ENCODE peak calls at places on chromosome 11, in six cellular contexts. V, F, K, Q, H and W are unnamed samples.
A peak's percentile ranks its signal among the peaks of the same experiment; 100 is the strongest.

GRCh38 chr11:35473975-35474374 is 51.4 kb downstream of the PAMR1 start:
- DNase-seq in V (no peak), F (no peak), K (no peak), Q (no peak), H (no peak), W (no peak)

GRCh38 chr11:19530505-19530904 is 182.1 kb upstream of the NAV2 start:
- DNase-seq in V (no peak), F (no peak), K (no peak), Q (no peak), H (no peak), W (no peak)

GRCh38 chr11:76666408-76666807 is 4.1 kb downstream of the LRRC32 start:
- DNase-seq in V (peak; percentile 46), F (no peak), K (peak; percentile 37), Q (no peak), H (no peak), W (peak; percentile 14)

GRCh38 chr11:107928767-107929507 is 689 bp downstream of the RAB39A start:
- DNase-seq in V (no peak), F (no peak), K (peak; percentile 27), Q (no peak), H (no peak), W (no peak)

GRCh38 chr11:33045551-33046255 is 6.3 kb downstream of the TCP11L1 start:
- DNase-seq in V (no peak), F (peak; percentile 45), K (no peak), Q (no peak), H (no peak), W (no peak)

GRCh38 chr11:12890476-12890875 is 118.6 kb upstream of the RASSF10 start:
- DNase-seq in V (peak; percentile 35), F (no peak), K (no peak), Q (no peak), H (no peak), W (no peak)

GRCh38 chr11:128697645-128698174 is 3.8 kb downstream of the FLI1 start:
- DNase-seq in V (no peak), F (no peak), K (no peak), Q (no peak), H (no peak), W (no peak)

GRCh38 chr11:87926250-87926970 is 248.8 kb downstream of the RAB38 start:
- DNase-seq in V (peak; percentile 49), F (no peak), K (no peak), Q (peak; percentile 90), H (no peak), W (no peak)

GRCh38 chr11:120385690-120386089 is 49.5 kb downstream of the ARHGEF12 start:
- DNase-seq in V (no peak), F (no peak), K (no peak), Q (no peak), H (no peak), W (no peak)

GRCh38 chr11:112881461-112881860 is 79.8 kb upstream of the NCAM1 start:
- DNase-seq in V (no peak), F (peak; percentile 57), K (peak; percentile 86), Q (no peak), H (peak; percentile 70), W (peak; percentile 83)

GRCh38 chr11:10722307-10722706 is 28.7 kb upstream of the CTR9 start:
- DNase-seq in V (no peak), F (no peak), K (no peak), Q (no peak), H (no peak), W (no peak)

GRCh38 chr11:110655967-110656366 is 56.3 kb downstream of the ARHGAP20 start:
- DNase-seq in V (no peak), F (no peak), K (no peak), Q (no peak), H (no peak), W (no peak)

GRCh38 chr11:91261513-91261912 is 963.1 kb upstream of the FAT3 start:
- DNase-seq in V (no peak), F (no peak), K (no peak), Q (no peak), H (no peak), W (no peak)

GRCh38 chr11:65279713-65280459 is 18.1 kb downstream of the POLA2 start:
- DNase-seq in V (peak; percentile 99), F (peak; percentile 57), K (peak; percentile 84), Q (peak; percentile 99), H (no peak), W (no peak)

GRCh38 chr11:132008872-132009271 is 638.5 kb downstream of the NTM start:
- DNase-seq in V (no peak), F (no peak), K (no peak), Q (no peak), H (no peak), W (no peak)

GRCh38 chr11:118109231-118109630 is 22.5 kb upstream of the SMIM35 start:
- DNase-seq in V (peak; percentile 4), F (no peak), K (no peak), Q (no peak), H (no peak), W (no peak)

GRCh38 chr11:84398017-84398626 is 1112.0 kb upstream of the CCDC90B start:
- DNase-seq in V (peak; percentile 1), F (peak; percentile 43), K (peak; percentile 21), Q (peak; percentile 36), H (no peak), W (peak; percentile 16)

GRCh38 chr11:134565343-134565891 is 153.4 kb upstream of the B3GAT1 start:
- DNase-seq in V (no peak), F (no peak), K (no peak), Q (no peak), H (no peak), W (no peak)

GRCh38 chr11:616320-617220 is 820 bp upstream of the IRF7 start:
- DNase-seq in V (no peak), F (no peak), K (peak; percentile 42), Q (no peak), H (no peak), W (no peak)

GRCh38 chr11:84549221-84549620 is 1077.9 kb downstream of the DLG2 start:
- DNase-seq in V (no peak), F (no peak), K (no peak), Q (no peak), H (no peak), W (no peak)

GRCh38 chr11:94525933-94526332 is 13.7 kb downstream of the C11orf97 start:
- DNase-seq in V (peak; percentile 74), F (no peak), K (peak; percentile 29), Q (peak; percentile 65), H (peak; percentile 69), W (peak; percentile 98)

GRCh38 chr11:21346361-21346760 is 677.0 kb downstream of the NELL1 start:
- DNase-seq in V (no peak), F (no peak), K (no peak), Q (no peak), H (no peak), W (no peak)

GRCh38 chr11:8914661-8915018 is 3.7 kb downstream of the AKIP1 start:
- DNase-seq in V (no peak), F (no peak), K (no peak), Q (no peak), H (no peak), W (no peak)
- H3K4me3 ChIP-seq in V (no peak overlapping the region), F (no peak overlapping the region), K (no peak overlapping the region), Q (no peak overlapping the region), H (peak overlapping the region; percentile 37), W (no peak overlapping the region)

GRCh38 chr11:57331720-57332119 is 4.0 kb downstream of the SSRP1 start:
- DNase-seq in V (no peak), F (no peak), K (no peak), Q (no peak), H (no peak), W (no peak)
- H3K36me3 ChIP-seq in V (peaks cover 58% of the 10 kb centered on the region), F (peaks cover 8% of the 10 kb centered on the region), K (no peaks in the 10 kb centered on the region), Q (peaks cover 59% of the 10 kb centered on the region), H (peaks cover 15% of the 10 kb centered on the region), W (peaks cover 48% of the 10 kb centered on the region)

GRCh38 chr11:14974723-14975587 is 2.8 kb upstream of the CALCA start:
- DNase-seq in V (peak; percentile 20), F (peak; percentile 65), K (no peak), Q (peak; percentile 39), H (no peak), W (peak; percentile 39)
- H3K4me3 ChIP-seq in V (no peak overlapping the region), F (no peak overlapping the region), K (no peak overlapping the region), Q (no peak overlapping the region), H (peak overlapping the region; percentile 47), W (no peak overlapping the region)

DNA sequence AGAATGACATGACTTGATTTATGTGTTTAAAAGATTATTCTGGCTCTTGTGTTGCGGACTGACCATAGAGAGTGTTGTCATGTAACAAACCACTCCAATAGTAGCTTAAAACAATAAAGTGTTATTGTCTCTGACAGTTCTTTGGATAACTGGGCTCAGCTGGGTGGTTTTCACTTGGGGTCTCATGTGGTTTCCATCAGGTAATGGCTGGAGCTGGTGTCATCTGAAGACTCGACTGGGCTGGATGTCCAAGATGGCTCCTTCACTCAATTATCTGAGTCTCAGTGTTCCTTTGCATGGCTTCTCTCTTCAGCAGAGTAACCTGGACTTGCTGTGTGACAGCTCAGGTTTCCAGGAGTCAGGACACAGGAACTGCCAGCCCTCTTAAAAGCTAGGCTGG is 104.3 kb upstream of the NNMT start:
- DNase-seq in V (no peak), F (no peak), K (no peak), Q (no peak), H (no peak), W (no peak)
- H3K36me3 ChIP-seq in V (no peaks in the 10 kb centered on the region), F (no peaks in the 10 kb centered on the region), K (no peaks in the 10 kb centered on the region), Q (no peaks in the 10 kb centered on the region), H (peaks cover 6% of the 10 kb centered on the region), W (peaks cover 33% of the 10 kb centered on the region)

DNA sequence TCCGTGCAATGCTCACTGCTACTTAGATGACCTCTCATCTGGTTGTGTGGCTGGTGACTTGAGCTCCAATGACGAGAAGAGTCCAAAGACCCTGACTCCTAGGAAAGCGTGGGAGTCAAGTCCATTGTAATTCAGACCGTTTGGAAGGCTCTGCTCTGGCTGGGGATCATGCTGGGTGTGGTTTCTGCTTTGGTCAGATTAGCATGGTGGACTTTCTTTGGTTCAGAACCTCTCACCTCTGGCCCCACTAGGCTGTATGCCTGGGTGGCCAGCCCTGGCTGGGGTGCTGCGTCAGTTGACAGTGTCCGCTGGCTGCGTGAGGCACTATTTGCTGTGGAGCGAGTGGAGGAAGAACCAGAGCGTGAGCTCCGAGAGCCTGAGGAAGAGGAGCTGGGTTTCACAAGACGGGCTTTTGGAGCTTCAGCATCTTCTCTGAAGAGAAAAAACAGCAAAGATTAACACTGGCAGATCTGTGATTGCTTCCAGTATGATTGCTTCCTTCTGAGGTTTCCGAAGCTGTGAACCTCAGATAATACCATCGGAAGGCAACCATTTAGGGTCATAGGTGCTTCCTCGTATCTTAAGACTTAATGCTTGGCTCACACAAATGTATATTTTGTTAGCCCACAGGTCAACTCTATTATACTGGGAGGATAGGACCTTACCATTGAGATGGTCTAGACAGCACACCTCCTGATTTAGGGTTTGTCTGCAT is 11.6 kb upstream of the HSPA8 start:
- DNase-seq in V (no peak), F (no peak), K (no peak), Q (no peak), H (no peak), W (no peak)
- H3K4me3 ChIP-seq in V (no peak overlapping the region), F (no peak overlapping the region), K (no peak overlapping the region), Q (no peak overlapping the region), H (no peak overlapping the region), W (no peak overlapping the region)